ENCODE peak calls at places on chromosomes 4 and X, in six cellular contexts. R is right lobe of liver, L is IMR-90, B is Caco-2, C is PC-3, N is left ventricle myocardium inferior. S is an unnamed sample.
A peak's percentile ranks its signal among the peaks of the same experiment; 100 is the strongest.

GRCh38 chr4:6660430-6660829 is 19.9 kb downstream of the MRFAP1 start:
- DNase-seq in L (no peak), C (no peak), B (no peak), R (no peak), N (no peak), S (no peak)

GRCh38 chrX:107736781-107737531 is 38.6 kb downstream of the TSC22D3 start:
- DNase-seq in N (no peak), R (peak; percentile 80), B (no peak), L (no peak), C (peak; percentile 32), S (no peak)

GRCh38 chrX:386239-386767 is 404 bp downstream of the PPP2R3B start:
- DNase-seq in B (no peak), L (no peak), C (no peak), R (no peak), N (no peak), S (no peak)

GRCh38 chr4:48854982-48855381 is 24.1 kb downstream of the OCIAD1 start:
- DNase-seq in L (no peak), C (no peak), R (no peak), N (no peak), B (no peak), S (no peak)

GRCh38 chr4:89021062-89021461 is 35.9 kb downstream of the FAM13A start:
- DNase-seq in L (no peak), N (no peak), B (no peak), C (no peak), R (no peak), S (no peak)

GRCh38 chr4:19239565-19239964 is 1012.1 kb upstream of the SLIT2 start:
- DNase-seq in R (no peak), B (no peak), L (peak; percentile 66), C (peak; percentile 81), N (no peak), S (no peak)

GRCh38 chr4:1237981-1238675 is 10.8 kb downstream of the CTBP1 start:
- DNase-seq in R (peak; percentile 52), N (peak; percentile 13), L (no peak), C (no peak), B (no peak), S (peak; percentile 64)

GRCh38 chrX:102712216-102712966 is at the start of gene GPRASP2:
- DNase-seq in B (peak; percentile 26), L (no peak), N (peak; percentile 60), R (peak; percentile 72), C (peak; percentile 46), S (peak; percentile 76)

GRCh38 chr4:71545168-71545567 is 206.3 kb downstream of the SLC4A4 start:
- DNase-seq in R (no peak), C (peak; percentile 44), L (peak; percentile 59), N (no peak), B (no peak), S (no peak)

GRCh38 chr4:101287332-101287731 is 60.0 kb downstream of the PPP3CA start:
- DNase-seq in L (no peak), B (no peak), N (no peak), C (no peak), R (no peak), S (no peak)

GRCh38 chr4:85005865-85006377 is 39.4 kb upstream of the WDFY3 start:
- DNase-seq in B (no peak), N (no peak), R (no peak), L (peak; percentile 90), C (peak; percentile 70), S (no peak)

GRCh38 chrX:151359931-151360871 is 36.8 kb upstream of the VMA21 start:
- DNase-seq in B (peak; percentile 42), R (no peak), L (no peak), C (peak; percentile 35), N (no peak), S (peak; percentile 66)

GRCh38 chr4:158958489-158959270 is 144.2 kb upstream of the RAPGEF2 start:
- DNase-seq in C (no peak), N (no peak), L (peak; percentile 33), B (no peak), R (no peak), S (no peak)
- TF ChIP-seq CTCF in C (no peak), N (no peak), L (no peak), B (no peak), R (no peak), S (no peak)

GRCh38 chrX:71945435-71945834 is 34.8 kb downstream of the NHSL2 start:
- DNase-seq in C (no peak), L (no peak), B (no peak), R (no peak), N (no peak), S (no peak)

GRCh38 chrX:71944369-71944768 is 33.7 kb downstream of the NHSL2 start:
- DNase-seq in N (no peak), L (no peak), B (no peak), C (no peak), R (no peak), S (no peak)

GRCh38 chrX:71941771-71942170 is 31.1 kb downstream of the NHSL2 start:
- DNase-seq in R (no peak), B (no peak), L (peak; percentile 77), C (peak; percentile 30), N (peak; percentile 32), S (no peak)

GRCh38 chrX:71938371-71938770 is 27.7 kb downstream of the NHSL2 start:
- DNase-seq in C (no peak), L (no peak), N (no peak), R (no peak), B (no peak), S (no peak)

DNA sequence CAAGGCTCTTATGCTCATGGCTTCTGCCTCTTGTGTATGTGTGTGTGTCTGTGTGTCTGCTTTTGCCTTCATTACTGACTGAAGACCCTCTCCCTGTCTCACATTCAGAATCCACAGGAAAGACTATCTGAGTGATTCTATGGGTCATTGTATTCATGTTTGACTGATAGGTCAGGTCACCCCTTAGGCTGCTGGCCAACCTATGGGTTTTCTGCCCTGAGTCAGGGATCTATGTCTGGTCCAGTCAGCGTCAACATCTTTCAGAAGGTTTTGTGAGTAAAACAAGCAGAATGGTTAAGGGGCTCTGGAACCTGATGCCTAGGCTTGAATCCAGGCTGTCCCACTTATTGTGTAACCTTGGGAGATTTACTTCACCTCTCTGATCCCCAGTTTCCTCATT is 30.5 kb downstream of the NHSL2 start:
- DNase-seq in R (no peak), B (no peak), C (no peak), L (peak; percentile 49), N (no peak), S (no peak)
- H3K4me1 ChIP-seq in R (no peaks in the 10 kb centered on the region), B (no peaks in the 10 kb centered on the region), C (no peaks in the 10 kb centered on the region), L (peaks cover 2% of the 10 kb centered on the region), N (peaks cover 3% of the 10 kb centered on the region), S (no peaks in the 10 kb centered on the region)

DNA sequence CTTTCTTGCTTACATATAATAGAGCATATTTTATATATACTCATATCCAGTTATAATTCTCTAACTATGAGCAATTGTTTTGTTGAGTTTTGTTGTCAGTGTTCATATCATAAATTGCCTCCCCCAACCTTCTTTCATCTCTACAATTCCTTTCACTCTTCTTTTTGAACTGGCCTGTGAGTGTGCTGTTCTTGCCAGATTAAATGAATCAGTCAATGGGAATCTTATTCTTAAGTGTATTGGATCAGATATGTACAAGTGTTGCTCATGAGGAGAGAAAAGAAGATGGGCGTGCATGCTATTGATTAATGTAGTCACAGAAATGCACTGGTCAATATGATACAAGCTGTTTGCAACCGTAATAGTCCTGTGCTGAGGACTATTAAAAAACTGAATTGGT is 728.1 kb upstream of the MAGEB2 start:
- DNase-seq in C (peak; percentile 19), B (no peak), L (peak; percentile 12), N (no peak), R (no peak), S (no peak)
- TF ChIP-seq CTCF in C (no peak), B (no peak), L (no peak), N (no peak), R (no peak), S (no peak)

GRCh38 chr4:111499291-111499690 is 646.0 kb upstream of the FAM241A start:
- DNase-seq in L (peak; percentile 61), C (no peak), B (no peak), R (no peak), N (no peak), S (no peak)

GRCh38 chr4:111492501-111492900 is 652.8 kb upstream of the FAM241A start:
- DNase-seq in L (no peak), C (no peak), N (no peak), R (no peak), B (no peak), S (no peak)

GRCh38 chr4:111494971-111495370 is 650.3 kb upstream of the FAM241A start:
- DNase-seq in L (peak; percentile 27), B (no peak), R (no peak), N (no peak), C (no peak), S (no peak)

DNA sequence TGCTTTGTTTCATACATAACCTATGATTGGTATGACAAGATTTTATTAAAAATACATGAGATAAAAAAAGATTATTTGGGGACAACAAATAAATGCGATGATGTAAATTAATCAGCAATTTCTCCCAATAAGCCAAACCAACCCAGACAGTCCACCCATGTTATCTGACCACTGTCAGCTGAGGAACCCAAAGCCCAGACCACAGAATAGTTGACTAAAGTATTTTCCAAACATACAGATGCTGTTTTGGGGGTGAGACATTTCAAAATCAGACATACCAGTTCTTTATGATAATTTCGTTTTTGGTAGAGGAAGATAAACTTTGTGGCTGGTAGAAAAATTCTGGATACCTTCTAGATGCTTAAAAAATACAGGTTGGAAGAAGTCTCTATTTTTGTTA is 650.8 kb upstream of the FAM241A start:
- DNase-seq in B (no peak), C (no peak), L (peak; percentile 13), N (no peak), R (no peak), S (no peak)
- H3K4me1 ChIP-seq in B (no peaks in the 10 kb centered on the region), C (no peaks in the 10 kb centered on the region), L (no peaks in the 10 kb centered on the region), N (no peaks in the 10 kb centered on the region), R (no peaks in the 10 kb centered on the region), S (no peaks in the 10 kb centered on the region)

DNA sequence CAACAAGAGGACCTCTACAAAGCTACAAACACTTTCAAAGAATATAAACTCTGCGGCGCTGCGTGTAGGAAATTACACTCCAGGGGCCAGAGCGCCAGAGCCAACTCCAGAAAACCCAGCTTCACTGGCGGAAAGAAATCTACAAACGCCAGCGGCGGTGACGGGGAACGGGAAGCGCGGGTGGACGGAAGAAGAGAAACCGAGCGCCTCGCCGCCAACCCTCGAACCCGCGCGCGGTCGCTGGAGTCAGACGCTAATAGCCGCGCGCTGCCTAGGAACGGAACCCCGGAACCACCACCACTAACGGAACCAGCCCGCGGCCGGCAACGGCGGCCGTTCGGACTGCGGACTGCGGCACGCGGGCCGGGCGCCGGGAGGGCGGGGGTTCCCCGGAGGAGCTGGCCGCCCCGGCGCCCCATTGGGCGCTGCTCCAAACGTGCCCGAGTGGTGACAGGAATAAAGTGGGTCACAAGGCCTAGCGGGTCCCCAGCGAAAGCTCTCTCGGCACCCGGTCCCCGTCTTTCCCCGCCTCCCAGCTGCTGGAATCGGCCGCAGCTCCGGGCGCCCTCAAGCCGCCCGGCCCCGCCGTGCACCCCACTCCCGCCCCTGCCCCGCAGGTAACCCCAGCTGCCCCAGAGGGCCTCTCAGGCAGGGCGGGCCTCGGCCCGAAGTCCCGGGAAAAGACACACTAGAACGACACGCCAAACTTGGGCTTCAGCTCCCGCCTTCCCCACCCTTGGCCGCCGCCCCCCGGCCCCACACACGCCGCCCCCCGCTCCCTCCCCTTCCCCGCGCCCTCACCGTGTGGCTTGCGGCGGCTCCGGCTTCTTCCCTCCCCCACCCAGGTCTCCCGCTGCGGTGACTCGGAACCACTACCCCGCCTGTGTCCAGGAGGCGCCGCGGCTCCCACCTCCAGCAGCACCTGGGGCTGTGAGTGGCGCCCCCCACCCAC is 752 bp downstream of the CLOCK start:
- DNase-seq in N (peak; percentile 84), R (peak; percentile 91), B (peak; percentile 72), L (peak; percentile 62), C (peak; percentile 77), S (peak; percentile 93)
- TF ChIP-seq CTCF in N (no peak), R (no peak), B (no peak), L (no peak), C (no peak), S (no peak)

GRCh38 chr4:160217352-160217751 is 1114.5 kb downstream of the RAPGEF2 start:
- DNase-seq in R (no peak), C (no peak), L (no peak), N (no peak), B (no peak), S (no peak)
- H3K4me1 ChIP-seq in R (no peaks in the 10 kb centered on the region), C (no peaks in the 10 kb centered on the region), L (no peaks in the 10 kb centered on the region), N (no peaks in the 10 kb centered on the region), B (no peaks in the 10 kb centered on the region), S (no peaks in the 10 kb centered on the region)